ENCODE peak calls at places on chromosomes 5 and 9, in eight cellular contexts. J, P, E, B, Y, D, L and T are unnamed samples.

GRCh38 chr9:131707677-131708612 is 31.9 kb downstream of the RAPGEF1 start:
- DNase-seq in Y (peak; percentile 59), B (peak; percentile 76), E (peak; percentile 67), L (no peak), D (no peak), J (no peak), P (no peak), T (peak; percentile 56)

GRCh38 chr9:113612828-113613227 is 149.3 kb downstream of the RGS3 start:
- DNase-seq in B (no peak), P (no peak), J (no peak), E (no peak), Y (no peak), L (no peak), D (no peak), T (no peak)

GRCh38 chr5:135031813-135032612 is 2.0 kb downstream of the PITX1 start:
- DNase-seq in Y (no peak), P (no peak), J (no peak), L (no peak), D (no peak), B (peak; percentile 7), E (peak; percentile 31), T (no peak)

GRCh38 chr5:1732955-1733354 is 66.7 kb downstream of the MRPL36 start:
- DNase-seq in B (no peak), P (no peak), E (no peak), L (no peak), J (no peak), D (no peak), Y (no peak), T (peak; percentile 9)

GRCh38 chr5:119681734-119682133 is 52.4 kb downstream of the FAM170A start:
- DNase-seq in B (no peak), D (no peak), J (no peak), P (no peak), Y (no peak), E (no peak), L (no peak), T (no peak)

GRCh38 chr5:141654298-141654697 is 3.1 kb upstream of the FCHSD1 start:
- DNase-seq in Y (no peak), B (no peak), L (no peak), E (peak; percentile 67), J (no peak), D (no peak), P (no peak), T (no peak)

GRCh38 chr5:10594591-10595210 is 30.8 kb downstream of the ANKRD33B start:
- DNase-seq in D (no peak), L (no peak), Y (no peak), J (no peak), E (peak; percentile 38), B (no peak), P (no peak), T (no peak)

GRCh38 chr5:124309241-124309977 is 437.0 kb downstream of the ZNF608 start:
- DNase-seq in L (no peak), J (no peak), P (no peak), Y (no peak), E (no peak), D (no peak), B (no peak), T (no peak)

GRCh38 chr9:78035369-78035993 is 3.9 kb upstream of the GNAQ start:
- DNase-seq in Y (peak; percentile 58), B (no peak), D (peak; percentile 56), L (peak; percentile 81), E (peak; percentile 84), P (peak; percentile 23), J (peak; percentile 46), T (peak; percentile 61)

GRCh38 chr5:154190652-154191304 is at the start of gene GALNT10:
- DNase-seq in Y (peak; percentile 81), L (no peak), P (peak; percentile 18), D (peak; percentile 75), J (no peak), B (peak; percentile 73), E (peak; percentile 53), T (peak; percentile 69)

GRCh38 chr9:5838884-5839571 is 6.1 kb upstream of the ERMP1 start:
- DNase-seq in P (peak; percentile 13), E (peak; percentile 29), D (no peak), L (no peak), B (no peak), J (no peak), Y (no peak), T (peak; percentile 69)

GRCh38 chr9:104747245-104747564 is 278 bp upstream of the NIPSNAP3A start:
- DNase-seq in Y (no peak), P (no peak), L (no peak), E (no peak), J (no peak), B (no peak), D (no peak), T (no peak)

GRCh38 chr9:136140966-136141365 is 22.3 kb upstream of the TMEM250 start:
- DNase-seq in J (peak; percentile 63), E (no peak), P (no peak), Y (peak; percentile 40), B (no peak), D (no peak), L (no peak), T (no peak)

GRCh38 chr5:83009408-83009807 is 67.8 kb downstream of the TMEM167A start:
- DNase-seq in P (no peak), E (no peak), Y (no peak), L (no peak), J (no peak), D (no peak), B (no peak), T (no peak)

GRCh38 chr5:14960120-14960462 is 88.5 kb upstream of the ANKH start:
- DNase-seq in L (no peak), E (no peak), Y (no peak), B (no peak), P (no peak), J (no peak), D (no peak), T (no peak)

GRCh38 chr9:132136151-132136892 is 25.5 kb upstream of the NTNG2 start:
- DNase-seq in B (no peak), Y (no peak), P (no peak), J (no peak), E (no peak), D (no peak), L (no peak), T (no peak)

GRCh38 chr5:102296229-102296817 is at the start of gene SLCO4C1:
- DNase-seq in E (peak; percentile 61), Y (peak; percentile 80), D (no peak), P (no peak), J (peak; percentile 55), L (no peak), B (peak; percentile 61), T (peak; percentile 69)

GRCh38 chr9:82829818-82830217 is 233.1 kb downstream of the RASEF start:
- DNase-seq in Y (no peak), B (no peak), J (no peak), L (no peak), D (no peak), P (no peak), E (no peak), T (no peak)

GRCh38 chr5:23461576-23461975 is 45.8 kb upstream of the PRDM9 start:
- DNase-seq in L (no peak), B (no peak), E (no peak), D (no peak), P (no peak), J (no peak), Y (no peak), T (no peak)

GRCh38 chr9:37198831-37199230 is 78.5 kb downstream of the ZCCHC7 start:
- DNase-seq in Y (no peak), B (no peak), E (no peak), P (no peak), D (no peak), L (no peak), J (no peak), T (no peak)

GRCh38 chr5:180034564-180034963 is 37.0 kb downstream of the RNF130 start:
- DNase-seq in B (no peak), J (no peak), D (no peak), P (no peak), E (peak; percentile 33), Y (no peak), L (no peak), T (no peak)

GRCh38 chr9:33453286-33453882 is 6.0 kb upstream of the AQP3 start:
- DNase-seq in L (no peak), J (no peak), P (no peak), E (no peak), Y (no peak), D (no peak), B (no peak), T (no peak)

DNA sequence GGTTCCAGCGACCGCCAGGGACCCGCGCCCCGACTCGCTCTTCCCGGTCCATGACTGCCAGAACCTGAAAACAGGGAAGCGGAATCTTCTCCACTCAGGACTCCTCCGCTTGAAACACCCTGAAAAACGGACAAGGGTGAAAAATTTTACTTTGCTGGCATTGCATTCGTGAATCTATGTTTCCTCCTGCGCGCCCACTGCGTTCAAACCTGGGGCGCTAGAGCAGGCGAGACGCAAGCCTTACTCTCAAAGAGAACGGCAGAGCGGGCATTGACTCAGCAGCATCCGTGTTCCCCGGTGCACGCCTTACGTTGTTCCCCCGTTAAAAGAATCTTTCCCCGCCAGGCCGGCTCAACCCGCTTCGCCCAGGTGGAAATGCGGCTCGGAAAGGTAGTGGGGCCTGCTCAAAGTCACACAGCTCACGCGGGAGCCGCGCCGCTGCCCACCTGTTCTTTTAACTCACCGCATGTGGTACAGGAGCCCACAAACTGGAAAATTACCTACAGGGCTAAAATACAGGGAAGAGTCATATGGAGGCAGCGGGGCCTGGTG is 999 bp upstream of the DRD1 start:
- DNase-seq in B (no peak), L (no peak), D (no peak), Y (no peak), P (no peak), J (no peak), E (no peak), T (no peak)
- H3K4me3 ChIP-seq in B (peak overlapping the region; percentile 42), L (no peak overlapping the region), D (no peak overlapping the region), Y (no peak overlapping the region), P (peak overlapping the region; percentile 41), J (peak overlapping the region; percentile 57), E (no peak overlapping the region), T (peak overlapping the region; percentile 52)

DNA sequence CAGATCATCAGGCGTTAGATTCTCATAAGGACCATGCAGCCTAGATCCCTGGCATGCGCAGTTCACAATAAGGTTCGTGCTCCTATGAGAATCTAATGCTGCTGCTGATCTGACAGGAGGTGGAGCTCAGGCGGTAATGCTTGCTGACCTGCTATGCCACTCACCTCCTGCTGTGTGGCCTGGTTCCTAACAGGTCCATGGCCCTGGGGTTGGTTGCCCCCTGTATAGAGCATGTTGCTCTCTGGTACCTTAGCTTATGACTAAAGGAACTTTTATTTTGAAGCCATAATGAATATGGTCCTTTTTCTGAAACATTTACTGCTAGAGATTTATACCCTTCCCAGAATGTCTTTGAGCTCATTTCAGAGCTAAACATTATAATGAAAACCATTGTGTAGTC is 3.1 kb downstream of the MAN2A1 start:
- DNase-seq in P (no peak), L (no peak), E (no peak), Y (no peak), D (no peak), J (no peak), B (no peak), T (no peak)
- H3K4me3 ChIP-seq in P (peak overlapping the region; percentile 38), L (peak overlapping the region; percentile 59), E (no peak overlapping the region), Y (peak overlapping the region; percentile 81), D (no peak overlapping the region), J (peak overlapping the region; percentile 93), B (peak overlapping the region; percentile 18), T (peak overlapping the region; percentile 90)

GRCh38 chr5:160467555-160468418 is 46.1 kb downstream of the PTTG1 start:
- DNase-seq in L (peak; percentile 84), D (peak; percentile 21), J (no peak), Y (peak; percentile 89), P (peak; percentile 37), E (peak; percentile 85), B (peak; percentile 71), T (peak; percentile 89)
- H3K4me3 ChIP-seq in L (peak overlapping the region; percentile 45), D (peak overlapping the region; percentile 22), J (peak overlapping the region; percentile 56), Y (no peak overlapping the region), P (peak overlapping the region; percentile 19), E (peak overlapping the region; percentile 24), B (peak overlapping the region; percentile 62), T (peak overlapping the region; percentile 50)

GRCh38 chr5:41145306-41145705 is 68.0 kb downstream of the C6 start:
- DNase-seq in J (no peak), D (no peak), L (no peak), Y (no peak), B (no peak), E (no peak), P (no peak), T (no peak)
- H3K4me3 ChIP-seq in J (no peak overlapping the region), D (no peak overlapping the region), L (no peak overlapping the region), Y (no peak overlapping the region), B (no peak overlapping the region), E (no peak overlapping the region), P (no peak overlapping the region), T (no peak overlapping the region)